ENCODE peak calls at places on chromosome 7, in six cellular contexts. One of them, this sample, is unnamed.

GRCh38 chr7:75762350-75762917 is 9.6 kb downstream of the CCL26 start:
- DNase-seq in K562: peak
- DNase-seq in HCT116: peak
- DNase-seq in HepG2: peak
- DNase-seq in NT2/D1: no peak
- DNase-seq in GM12878: peak
- DNase-seq in this sample: no peak

GRCh38 chr7:34339061-34339526 is 318.9 kb upstream of the NPSR1 start:
- DNase-seq in K562: no peak
- DNase-seq in HCT116: peak
- DNase-seq in HepG2: peak
- DNase-seq in GM12878: no peak
- DNase-seq in NT2/D1: no peak
- DNase-seq in this sample: no peak

GRCh38 chr7:38411404-38411803 is 138.0 kb upstream of the TARP start:
- DNase-seq in GM12878: no peak
- DNase-seq in HCT116: peak
- DNase-seq in NT2/D1: no peak
- DNase-seq in K562: peak
- DNase-seq in HepG2: peak
- DNase-seq in this sample: no peak

GRCh38 chr7:74306737-74307469 is 17.7 kb downstream of the CLIP2 start:
- DNase-seq in HepG2: no peak
- DNase-seq in HCT116: no peak
- DNase-seq in K562: peak
- DNase-seq in NT2/D1: no peak
- DNase-seq in GM12878: no peak
- DNase-seq in this sample: no peak

GRCh38 chr7:20238754-20239324 is 21.7 kb upstream of the MACC1 start:
- DNase-seq in HepG2: no peak
- DNase-seq in GM12878: peak
- DNase-seq in NT2/D1: no peak
- DNase-seq in HCT116: no peak
- DNase-seq in K562: peak
- DNase-seq in this sample: no peak

GRCh38 chr7:691361-692045 is 35.0 kb upstream of the DNAAF5 start:
- DNase-seq in HepG2: no peak
- DNase-seq in K562: no peak
- DNase-seq in GM12878: no peak
- DNase-seq in HCT116: no peak
- DNase-seq in NT2/D1: no peak
- DNase-seq in this sample: no peak

GRCh38 chr7:156659961-156660360 is 19.4 kb downstream of the RNF32 start:
- DNase-seq in HCT116: no peak
- DNase-seq in HepG2: no peak
- DNase-seq in NT2/D1: no peak
- DNase-seq in GM12878: no peak
- DNase-seq in K562: peak
- DNase-seq in this sample: no peak

GRCh38 chr7:94223375-94224084 is 171.2 kb upstream of the COL1A2 start:
- DNase-seq in HepG2: no peak
- DNase-seq in NT2/D1: peak
- DNase-seq in GM12878: no peak
- DNase-seq in K562: no peak
- DNase-seq in HCT116: peak
- DNase-seq in this sample: peak

GRCh38 chr7:77223261-77223660 is 23.6 kb upstream of the FGL2 start:
- DNase-seq in HepG2: peak
- DNase-seq in HCT116: no peak
- DNase-seq in GM12878: no peak
- DNase-seq in NT2/D1: no peak
- DNase-seq in K562: no peak
- DNase-seq in this sample: no peak

GRCh38 chr7:106178593-106179134 is 66.6 kb upstream of the SYPL1 start:
- DNase-seq in GM12878: no peak
- DNase-seq in NT2/D1: no peak
- DNase-seq in HCT116: peak
- DNase-seq in HepG2: peak
- DNase-seq in K562: no peak
- DNase-seq in this sample: no peak

GRCh38 chr7:129576138-129576537 is 35.4 kb upstream of the NRF1 start:
- DNase-seq in K562: no peak
- DNase-seq in GM12878: no peak
- DNase-seq in HCT116: no peak
- DNase-seq in HepG2: no peak
- DNase-seq in NT2/D1: no peak
- DNase-seq in this sample: no peak

GRCh38 chr7:108253275-108254044 is 123.3 kb upstream of the LAMB4 start:
- DNase-seq in HepG2: no peak
- DNase-seq in GM12878: no peak
- DNase-seq in NT2/D1: no peak
- DNase-seq in HCT116: no peak
- DNase-seq in K562: no peak
- DNase-seq in this sample: no peak

GRCh38 chr7:155588468-155588998 is 42.2 kb upstream of the CNPY1 start:
- DNase-seq in HCT116: no peak
- DNase-seq in GM12878: no peak
- DNase-seq in NT2/D1: no peak
- DNase-seq in HepG2: no peak
- DNase-seq in K562: no peak
- DNase-seq in this sample: no peak

GRCh38 chr7:55477781-55478374 is 94.4 kb downstream of the VOPP1 start:
- DNase-seq in GM12878: no peak
- DNase-seq in HepG2: no peak
- DNase-seq in K562: no peak
- DNase-seq in HCT116: no peak
- DNase-seq in NT2/D1: no peak
- DNase-seq in this sample: peak

GRCh38 chr7:156151082-156151481 is 338.8 kb upstream of the SHH start:
- DNase-seq in K562: no peak
- DNase-seq in NT2/D1: no peak
- DNase-seq in GM12878: no peak
- DNase-seq in HCT116: no peak
- DNase-seq in HepG2: no peak
- DNase-seq in this sample: no peak

GRCh38 chr7:39656415-39656814 is 33.0 kb downstream of the RALA start:
- DNase-seq in GM12878: no peak
- DNase-seq in HepG2: no peak
- DNase-seq in HCT116: no peak
- DNase-seq in K562: no peak
- DNase-seq in NT2/D1: no peak
- DNase-seq in this sample: no peak

GRCh38 chr7:153091477-153091876 is 331.9 kb downstream of the ACTR3B start:
- DNase-seq in GM12878: no peak
- DNase-seq in HepG2: no peak
- DNase-seq in HCT116: no peak
- DNase-seq in NT2/D1: no peak
- DNase-seq in K562: no peak
- DNase-seq in this sample: no peak

GRCh38 chr7:129514683-129515082 is 12.4 kb downstream of the SMKR1 start:
- DNase-seq in HepG2: no peak
- DNase-seq in NT2/D1: no peak
- DNase-seq in K562: no peak
- DNase-seq in HCT116: no peak
- DNase-seq in GM12878: no peak
- DNase-seq in this sample: no peak

GRCh38 chr7:21507627-21508343 is 35.1 kb upstream of the DNAH11 start:
- DNase-seq in NT2/D1: peak
- DNase-seq in HCT116: peak
- DNase-seq in GM12878: no peak
- DNase-seq in K562: peak
- DNase-seq in HepG2: peak
- DNase-seq in this sample: peak

GRCh38 chr7:54874804-54875203 is 115.8 kb upstream of the SEC61G start:
- DNase-seq in HCT116: no peak
- DNase-seq in NT2/D1: no peak
- DNase-seq in K562: no peak
- DNase-seq in GM12878: no peak
- DNase-seq in HepG2: no peak
- DNase-seq in this sample: no peak

GRCh38 chr7:18116661-18117060 is 89.0 kb upstream of the PRPS1L1 start:
- DNase-seq in NT2/D1: no peak
- DNase-seq in GM12878: no peak
- DNase-seq in K562: no peak
- DNase-seq in HCT116: no peak
- DNase-seq in HepG2: no peak
- DNase-seq in this sample: no peak

GRCh38 chr7:130273081-130273699 is 6.5 kb downstream of the CPA2 start:
- DNase-seq in HepG2: no peak
- DNase-seq in NT2/D1: peak
- DNase-seq in GM12878: no peak
- DNase-seq in HCT116: no peak
- DNase-seq in K562: peak
- DNase-seq in this sample: peak

GRCh38 chr7:111290982-111291381 is 200.1 kb downstream of the LRRN3 start:
- DNase-seq in HepG2: no peak
- DNase-seq in GM12878: no peak
- DNase-seq in K562: no peak
- DNase-seq in HCT116: no peak
- DNase-seq in NT2/D1: no peak
- DNase-seq in this sample: no peak

DNA sequence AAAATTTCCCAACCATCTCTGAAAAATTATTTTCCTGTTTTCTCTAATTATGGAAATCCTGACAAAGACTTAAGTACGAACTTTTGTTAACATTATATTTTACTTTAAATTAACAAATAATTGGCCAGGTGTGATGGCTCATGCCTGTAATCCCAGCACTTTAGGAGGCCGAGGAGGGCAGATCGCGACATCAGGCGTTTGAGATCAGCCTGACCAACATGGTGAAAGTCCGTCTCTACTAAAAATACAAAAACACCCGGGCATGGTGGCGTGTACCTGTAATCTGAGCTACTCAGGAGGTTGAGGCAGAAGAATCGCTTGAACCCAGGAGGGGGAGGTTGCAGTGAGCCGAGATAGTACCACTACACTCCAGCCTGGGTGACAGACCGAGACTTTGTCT is 32.2 kb downstream of the DGKB start:
- DNase-seq in K562: no peak
- DNase-seq in HepG2: no peak
- DNase-seq in GM12878: no peak
- DNase-seq in NT2/D1: no peak
- DNase-seq in HCT116: no peak
- DNase-seq in this sample: no peak
- TF ChIP-seq ZNF274 in K562: no peak
- TF ChIP-seq ZNF274 in HepG2: no peak
- TF ChIP-seq ZNF274 in GM12878: no peak
- TF ChIP-seq ZNF274 in NT2/D1: no peak
- TF ChIP-seq ZNF274 in HCT116: no peak
- TF ChIP-seq ZNF274 in this sample: no peak

DNA sequence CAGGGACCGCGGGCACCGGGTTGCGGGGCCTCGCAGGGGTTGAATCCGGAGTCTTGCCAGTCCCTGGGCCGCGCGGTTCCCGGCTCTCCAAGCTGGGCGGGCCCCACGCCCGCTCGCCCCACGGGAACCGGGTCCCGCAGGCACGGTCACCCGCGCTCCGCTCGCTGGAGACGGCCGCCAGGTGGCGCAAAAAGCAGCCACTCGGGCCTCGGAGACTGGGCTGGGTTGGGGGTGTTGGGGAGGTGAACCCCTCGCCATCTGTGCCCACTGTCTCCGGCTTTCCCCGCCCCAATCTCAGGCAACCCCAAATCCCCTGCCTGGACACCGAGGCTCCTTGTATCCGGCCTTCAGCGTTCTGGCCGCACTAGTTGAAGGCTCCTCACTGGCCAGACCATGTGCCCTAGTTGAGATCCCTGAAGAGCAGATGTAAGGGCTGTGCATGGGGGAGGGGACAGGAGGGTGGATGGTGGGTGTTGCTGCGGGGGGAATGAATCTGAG is 1.5 kb upstream of the ACHE start:
- DNase-seq in K562: peak
- DNase-seq in HepG2: no peak
- DNase-seq in NT2/D1: no peak
- DNase-seq in HCT116: no peak
- DNase-seq in GM12878: no peak
- DNase-seq in this sample: no peak
- TF ChIP-seq ZNF274 in K562: no peak
- TF ChIP-seq ZNF274 in HepG2: no peak
- TF ChIP-seq ZNF274 in NT2/D1: no peak
- TF ChIP-seq ZNF274 in HCT116: no peak
- TF ChIP-seq ZNF274 in GM12878: no peak
- TF ChIP-seq ZNF274 in this sample: no peak

GRCh38 chr7:7795736-7796135 is 77.3 kb upstream of the RPA3 start:
- DNase-seq in K562: no peak
- DNase-seq in HepG2: peak
- DNase-seq in HCT116: peak
- DNase-seq in NT2/D1: no peak
- DNase-seq in GM12878: no peak
- DNase-seq in this sample: no peak
- TF ChIP-seq ZNF274 in K562: no peak
- TF ChIP-seq ZNF274 in HepG2: no peak
- TF ChIP-seq ZNF274 in HCT116: no peak
- TF ChIP-seq ZNF274 in NT2/D1: no peak
- TF ChIP-seq ZNF274 in GM12878: no peak
- TF ChIP-seq ZNF274 in this sample: no peak

GRCh38 chr7:98319176-98319575 is 37.7 kb downstream of the BRI3 start:
- DNase-seq in HCT116: no peak
- DNase-seq in GM12878: no peak
- DNase-seq in NT2/D1: no peak
- DNase-seq in HepG2: no peak
- DNase-seq in K562: no peak
- DNase-seq in this sample: no peak

GRCh38 chr7:98324782-98325181 is 43.3 kb downstream of the BRI3 start:
- DNase-seq in K562: no peak
- DNase-seq in HCT116: no peak
- DNase-seq in HepG2: no peak
- DNase-seq in NT2/D1: no peak
- DNase-seq in GM12878: no peak
- DNase-seq in this sample: no peak

GRCh38 chr7:98322331-98323260 is 41.1 kb downstream of the BRI3 start:
- DNase-seq in HCT116: no peak
- DNase-seq in GM12878: no peak
- DNase-seq in NT2/D1: no peak
- DNase-seq in K562: no peak
- DNase-seq in HepG2: peak
- DNase-seq in this sample: no peak

GRCh38 chr7:98321301-98321700 is 39.8 kb downstream of the BRI3 start:
- DNase-seq in HCT116: no peak
- DNase-seq in K562: no peak
- DNase-seq in HepG2: no peak
- DNase-seq in NT2/D1: no peak
- DNase-seq in GM12878: no peak
- DNase-seq in this sample: no peak

DNA sequence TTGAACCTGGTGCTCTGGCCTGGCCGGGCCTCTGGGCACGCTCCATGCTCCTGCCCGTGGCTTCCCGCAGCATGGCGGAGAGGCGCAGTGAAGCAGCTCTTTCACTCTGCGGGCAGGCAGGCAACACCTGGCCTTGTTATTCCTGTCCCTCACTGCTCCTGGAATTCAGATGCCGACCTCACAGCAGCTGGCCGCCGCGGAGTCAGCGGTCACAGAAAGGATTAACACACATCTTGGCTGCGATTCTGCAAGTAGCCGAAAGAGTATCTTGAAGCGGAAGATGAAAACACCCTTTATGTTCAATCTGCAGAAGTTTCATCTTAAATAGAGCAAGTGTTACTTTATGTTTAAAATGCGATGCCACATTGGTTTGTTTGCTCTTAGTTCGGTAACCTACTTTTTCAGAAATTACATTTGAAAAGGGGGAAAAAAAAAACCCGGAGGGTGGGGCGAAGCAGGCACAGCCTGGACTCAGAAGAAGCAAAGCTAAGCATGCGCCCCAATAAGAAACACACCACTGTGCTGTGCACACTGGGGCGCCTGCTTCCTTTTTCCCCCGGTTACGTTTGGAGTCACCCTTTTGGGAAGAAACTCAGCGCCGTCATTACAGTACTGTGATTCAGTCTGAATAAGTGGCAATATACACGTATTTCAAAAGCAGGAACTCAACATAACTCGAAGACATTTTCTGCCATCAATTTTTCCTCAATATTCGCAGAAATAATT is 42.3 kb downstream of the BRI3 start:
- DNase-seq in K562: no peak
- DNase-seq in HepG2: no peak
- DNase-seq in NT2/D1: no peak
- DNase-seq in HCT116: no peak
- DNase-seq in GM12878: no peak
- DNase-seq in this sample: peak
- TF ChIP-seq ZNF274 in K562: no peak
- TF ChIP-seq ZNF274 in HepG2: no peak
- TF ChIP-seq ZNF274 in NT2/D1: no peak
- TF ChIP-seq ZNF274 in HCT116: no peak
- TF ChIP-seq ZNF274 in GM12878: no peak
- TF ChIP-seq ZNF274 in this sample: no peak

This sample was measured in H1.